ENCODE peak calls at places on chromosomes 4 and X, in four cellular contexts. M is epithelial cell of esophagus, P is brain microvascular endothelial cell, Y is tibial nerve. Z is an unnamed sample.

GRCh38 chrX:7316280-7316679 is 168.3 kb upstream of the PUDP start:
- DNase-seq in Y (no peak), P (no peak), M (peak), Z (no peak)

GRCh38 chr4:89363156-89363555 is 55.6 kb upstream of the GPRIN3 start:
- DNase-seq in Y (no peak), P (no peak), M (no peak), Z (no peak)

GRCh38 chr4:65791807-65792308 is 121.6 kb upstream of the EPHA5 start:
- DNase-seq in M (peak), Y (no peak), P (peak), Z (no peak)

GRCh38 chr4:105153749-105154148 is 7.1 kb downstream of the TET2 start:
- DNase-seq in P (no peak), M (no peak), Y (no peak), Z (no peak)

GRCh38 chrX:118975831-118976598 is 1.6 kb downstream of the LONRF3 start:
- DNase-seq in Y (peak), P (no peak), M (no peak), Z (no peak)

GRCh38 chr4:20624783-20625364 is 75.4 kb upstream of the PACRGL start:
- DNase-seq in M (peak), P (peak), Y (no peak), Z (no peak)

GRCh38 chrX:119755981-119756533 is 2.3 kb upstream of the SOWAHD start:
- DNase-seq in P (no peak), M (no peak), Y (no peak), Z (no peak)

GRCh38 chr4:83548151-83548905 is 12.4 kb downstream of the GPAT3 start:
- DNase-seq in P (peak), Y (peak), M (peak), Z (no peak)

GRCh38 chr4:148173397-148174017 is 268.7 kb downstream of the NR3C2 start:
- DNase-seq in M (no peak), Y (no peak), P (peak), Z (no peak)

GRCh38 chrX:54246866-54247265 is 63.8 kb upstream of the FAM120C start:
- DNase-seq in Y (no peak), P (no peak), M (no peak), Z (no peak)

DNA sequence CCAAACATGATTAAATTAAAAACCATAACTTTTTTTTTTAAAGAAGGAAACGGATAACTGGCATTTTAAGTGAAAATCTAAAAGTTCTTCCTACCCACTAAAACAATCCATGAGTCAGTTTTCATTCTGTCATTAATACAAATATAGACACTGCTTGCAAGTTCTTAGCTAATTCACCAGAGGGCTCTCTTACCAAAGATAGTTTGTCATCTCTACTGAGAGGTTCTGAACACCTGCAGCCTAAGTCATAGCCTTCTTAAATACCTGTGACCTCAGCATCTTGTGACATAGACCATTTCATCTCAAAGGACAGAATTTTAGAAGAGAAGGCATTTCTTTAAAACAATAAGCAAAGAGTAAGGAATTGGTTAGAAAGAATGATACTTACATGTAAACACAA is 65.3 kb upstream of the FAM120C start:
- DNase-seq in M (peak), Y (no peak), P (no peak), Z (no peak)
- TF ChIP-seq CTCF in M (peak), Y (no peak), P (no peak), Z (peak)

DNA sequence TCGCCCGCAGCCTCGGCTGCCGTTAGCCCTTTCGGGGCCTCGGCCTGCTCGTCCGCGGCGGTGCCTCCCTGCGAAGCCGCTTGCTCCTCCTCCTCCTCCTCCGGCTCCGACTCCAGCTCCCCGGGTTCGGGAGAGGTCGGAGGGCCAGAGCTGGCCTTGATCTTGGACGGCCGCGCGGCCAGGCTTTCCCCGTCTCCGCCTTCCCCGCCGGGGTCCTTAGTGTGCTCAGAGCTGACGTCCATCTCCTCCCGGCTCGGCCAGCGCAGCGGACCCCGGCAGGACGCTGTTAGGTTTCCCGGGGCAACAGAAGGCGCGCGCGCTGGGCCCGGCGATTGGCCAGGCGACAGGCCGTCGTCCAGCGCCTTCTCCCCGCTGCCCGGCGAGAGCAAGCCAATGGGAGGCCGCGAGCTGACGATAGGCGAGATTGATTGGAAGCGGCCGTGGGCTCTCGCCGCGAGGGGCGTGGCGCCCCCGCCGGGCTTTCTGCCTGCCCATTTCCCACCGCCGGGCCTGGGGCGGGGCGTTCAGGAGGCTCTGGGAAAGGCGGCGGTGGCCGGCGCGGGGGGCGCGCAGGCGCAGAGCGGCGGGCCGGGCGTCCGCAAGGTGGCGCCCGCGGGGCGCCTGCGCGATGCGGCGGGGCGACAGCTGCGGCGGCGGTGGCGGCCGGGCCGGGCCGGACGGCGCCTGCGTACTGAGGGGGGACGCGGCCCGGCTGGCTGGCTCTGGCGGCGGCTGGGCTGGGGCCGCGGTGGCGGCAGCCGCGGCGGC is at the start of gene TADA2B:
- DNase-seq in M (peak), Y (peak), P (peak), Z (peak)
- TF ChIP-seq CTCF in M (no peak), Y (no peak), P (peak), Z (peak)

DNA sequence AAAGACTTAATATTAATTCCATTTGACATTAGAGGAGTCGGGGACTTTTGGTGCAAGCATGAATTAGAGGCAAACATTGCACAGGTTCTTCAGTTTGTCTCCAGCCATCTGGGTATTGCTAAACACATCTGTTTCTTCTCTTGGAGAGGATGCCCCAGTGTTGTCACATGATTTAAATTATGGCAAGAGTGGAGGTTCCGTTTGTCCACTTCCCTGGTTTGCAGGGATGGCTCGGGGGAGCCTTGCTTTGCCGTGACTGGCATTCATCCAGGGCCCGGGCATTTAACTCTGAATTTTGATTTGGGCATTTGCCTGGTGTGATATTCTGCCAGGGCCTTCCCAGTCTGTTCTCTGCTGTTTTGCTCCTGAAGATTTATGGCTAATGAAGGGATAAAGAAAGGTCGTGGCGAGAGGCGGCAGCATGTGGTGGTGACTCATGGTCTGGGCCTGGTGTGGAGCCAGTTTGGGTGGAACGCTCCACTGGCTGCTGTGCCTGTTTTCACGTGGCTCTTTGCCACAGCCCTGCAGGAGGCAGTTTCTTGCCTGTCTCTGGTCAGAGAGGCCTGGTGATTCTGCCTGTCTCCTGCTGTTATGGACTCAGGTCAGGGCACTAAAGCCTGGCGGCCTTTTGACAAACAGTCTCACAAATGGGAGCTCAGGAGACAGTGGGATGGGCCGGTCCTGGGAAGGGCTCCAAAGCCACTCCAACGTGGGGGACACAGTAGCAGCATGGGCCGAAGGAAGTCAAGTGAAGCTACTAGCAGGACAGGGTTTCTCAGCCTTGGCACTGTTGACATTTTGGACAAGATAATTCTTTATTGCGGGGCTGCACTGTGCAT is 99.4 kb upstream of the PGRMC2 start:
- DNase-seq in M (peak), Y (peak), P (peak), Z (no peak)
- TF ChIP-seq CTCF in M (no peak), Y (no peak), P (peak), Z (no peak)

DNA sequence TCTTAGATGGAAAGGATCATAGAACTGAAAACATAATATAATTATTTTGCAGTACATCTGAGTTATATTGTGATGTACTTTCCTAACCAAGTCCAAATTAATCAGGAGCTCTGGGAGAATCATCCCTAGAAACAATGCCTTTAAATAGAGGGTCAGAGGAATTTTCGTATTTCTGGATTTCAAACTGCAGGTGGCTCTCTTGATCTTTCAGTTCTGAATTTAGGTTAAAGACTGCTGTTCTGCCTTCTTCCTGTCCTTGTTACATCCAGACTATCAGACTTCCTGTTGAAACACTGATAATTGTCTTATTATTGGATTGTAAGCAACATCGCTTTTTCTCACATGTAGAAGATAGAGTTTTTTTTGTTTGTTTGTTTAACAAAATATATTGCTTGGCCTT is 142.7 kb downstream of the RPA4 start:
- DNase-seq in Y (no peak), M (no peak), P (peak), Z (no peak)
- TF ChIP-seq CTCF in Y (no peak), M (no peak), P (peak), Z (no peak)

GRCh38 chrX:83845397-83845796 is 15.5 kb upstream of the CYLC1 start:
- DNase-seq in Y (no peak), M (peak), P (peak), Z (no peak)
- TF ChIP-seq CTCF in Y (peak), M (peak), P (peak), Z (peak)

DNA sequence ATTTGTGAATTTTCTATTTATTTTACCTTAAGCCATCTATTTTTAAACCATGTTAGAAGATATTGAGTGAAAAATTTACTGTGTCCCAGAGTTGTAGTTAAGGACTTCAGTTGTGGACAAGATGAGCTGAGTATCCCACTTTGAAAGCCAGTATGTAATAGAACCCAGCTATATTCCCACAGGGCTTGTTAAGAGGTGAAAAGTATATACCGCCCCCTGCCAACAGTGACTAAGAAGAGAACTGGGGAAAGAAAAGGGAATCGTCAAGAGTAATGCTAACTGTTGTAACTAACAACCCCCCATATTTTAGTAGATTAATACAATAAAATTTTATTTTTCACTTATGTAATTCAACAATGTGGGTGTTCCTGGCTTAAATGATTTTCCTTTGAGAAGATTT is 250.3 kb upstream of the GIMD1 start:
- DNase-seq in Y (no peak), P (no peak), M (no peak), Z (no peak)
- TF ChIP-seq CTCF in Y (no peak), P (no peak), M (no peak), Z (no peak)

Z was measured in D721Med.